ENCODE peak calls at places on chromosomes 11 and 22, in six cellular contexts. W is mesendoderm, R is right lobe of liver, N is left kidney, C is HFFc6, E is NB4. Q is an unnamed sample.

GRCh38 chr11:107251298-107251697 is 206.3 kb downstream of the CWF19L2 start:
- DNase-seq in C (no peak), W (no peak), R (no peak), N (no peak), E (no peak), Q (no peak)

GRCh38 chr11:26688701-26689100 is 33.2 kb downstream of the SLC5A12 start:
- DNase-seq in E (no peak), N (no peak), R (no peak), C (no peak), W (no peak), Q (no peak)

GRCh38 chr11:111795333-111795985 is 29.3 kb upstream of the PPP2R1B start:
- DNase-seq in N (no peak), C (peak), R (no peak), W (no peak), E (no peak), Q (no peak)

GRCh38 chr11:106077609-106078517 is at the start of gene AASDHPPT:
- DNase-seq in R (no peak), W (no peak), C (peak), N (peak), E (peak), Q (no peak)

GRCh38 chr11:115665958-115666357 is 161.7 kb upstream of the CADM1 start:
- DNase-seq in W (no peak), C (no peak), N (no peak), E (no peak), R (no peak), Q (no peak)

GRCh38 chr11:116731821-116732739 is 40.7 kb downstream of the BUD13 start:
- DNase-seq in E (no peak), N (peak), R (no peak), W (peak), C (no peak), Q (no peak)

GRCh38 chr11:64173616-64174355 is 7.9 kb upstream of the MACROD1 start:
- DNase-seq in E (peak), W (no peak), N (no peak), R (no peak), C (peak), Q (no peak)

GRCh38 chr11:34358258-34358665 is 452 bp upstream of the ABTB2 start:
- DNase-seq in C (no peak), R (peak), E (peak), N (peak), W (peak), Q (peak)

GRCh38 chr22:49756201-49756600 is 71.5 kb downstream of the BRD1 start:
- DNase-seq in C (no peak), R (no peak), N (no peak), E (no peak), W (no peak), Q (no peak)

GRCh38 chr11:58286249-58286648 is 18.2 kb upstream of the OR10W1 start:
- DNase-seq in C (peak), E (peak), N (peak), W (peak), R (no peak), Q (no peak)

GRCh38 chr11:11178671-11179070 is 174.4 kb downstream of the CSNK2A3 start:
- DNase-seq in W (no peak), N (peak), R (no peak), E (no peak), C (no peak), Q (no peak)

GRCh38 chr11:90847268-90847886 is 624.5 kb upstream of the CHORDC1 start:
- DNase-seq in W (no peak), R (no peak), N (no peak), C (no peak), E (no peak), Q (no peak)

GRCh38 chr11:33949201-33949913 is 57.5 kb upstream of the LMO2 start:
- DNase-seq in W (no peak), N (no peak), E (no peak), C (no peak), R (no peak), Q (no peak)

GRCh38 chr11:9916480-9916879 is 252.6 kb downstream of the SWAP70 start:
- DNase-seq in E (no peak), N (no peak), R (no peak), C (no peak), W (no peak), Q (no peak)

GRCh38 chr11:128098840-128099239 is 488.5 kb downstream of the ETS1 start:
- DNase-seq in W (peak), C (no peak), N (no peak), R (no peak), E (peak), Q (no peak)

GRCh38 chr11:103907136-103907535 is 129.3 kb upstream of the DDI1 start:
- DNase-seq in E (no peak), N (no peak), C (no peak), R (no peak), W (no peak), Q (no peak)

GRCh38 chr11:87097582-87097981 is 59.8 kb downstream of the TMEM135 start:
- DNase-seq in E (peak), N (peak), R (no peak), C (peak), W (peak), Q (no peak)

GRCh38 chr11:130549393-130549999 is 101.1 kb downstream of the ADAMTS15 start:
- DNase-seq in C (no peak), N (no peak), R (no peak), E (peak), W (peak), Q (no peak)

GRCh38 chr11:33753304-33753703 is 17.1 kb upstream of the CD59 start:
- DNase-seq in E (no peak), W (no peak), C (peak), R (no peak), N (no peak), Q (no peak)

GRCh38 chr22:38738475-38739070 is 17.2 kb downstream of the SUN2 start:
- DNase-seq in E (no peak), R (peak), N (no peak), C (no peak), W (no peak), Q (peak)

Q was measured in Right ventricle myocardium superior.